ENCODE peak calls at places on chromosomes 3 and 15, in six cellular contexts. V is dorsolateral prefrontal cortex, W is NCI-H1694 treated with DMSO at 0.1 percent for 48 hours, J is H9, E is fibroblast of pulmonary artery, G is GM23248. L is an unnamed sample.

GRCh38 chr15:41583795-41584194 is 24.8 kb downstream of the TYRO3 start:
- DNase-seq in V (no peak), W (no peak), E (no peak), G (no peak), J (no peak), L (no peak)

GRCh38 chr15:74443100-74443909 is 9.5 kb upstream of the SEMA7A start:
- DNase-seq in W (no peak), G (peak), J (no peak), V (no peak), E (peak), L (no peak)

GRCh38 chr3:169391672-169392071 is 271.8 kb downstream of the MECOM start:
- DNase-seq in V (no peak), G (no peak), J (no peak), E (no peak), W (no peak), L (no peak)

GRCh38 chr3:123568034-123568433 is 16.8 kb downstream of the HACD2 start:
- DNase-seq in J (no peak), W (no peak), E (no peak), V (no peak), G (no peak), L (no peak)

GRCh38 chr15:82855286-82856092 is 46.1 kb downstream of the WHAMM start:
- DNase-seq in J (no peak), G (no peak), V (no peak), E (no peak), W (no peak), L (no peak)

GRCh38 chr15:82146990-82147461 is 101.2 kb upstream of the MEX3B start:
- DNase-seq in E (peak), G (peak), W (no peak), V (no peak), J (no peak), L (no peak)

GRCh38 chr15:89515477-89515876 is 19.1 kb upstream of the RHCG start:
- DNase-seq in G (no peak), J (no peak), E (no peak), W (no peak), V (no peak), L (no peak)

GRCh38 chr15:41866263-41866703 is 27.6 kb downstream of the SPTBN5 start:
- DNase-seq in V (no peak), G (no peak), W (no peak), J (no peak), E (no peak), L (no peak)

GRCh38 chr15:75431250-75431649 is 20.2 kb downstream of the SIN3A start:
- DNase-seq in E (peak), G (peak), V (no peak), J (no peak), W (no peak), L (no peak)

GRCh38 chr3:122092460-122093165 is 37.5 kb downstream of the CD86 start:
- DNase-seq in J (peak), G (peak), W (no peak), V (no peak), E (peak), L (no peak)

GRCh38 chr3:142282503-142282902 is 57.1 kb upstream of the GK5 start:
- DNase-seq in E (no peak), G (no peak), J (no peak), V (no peak), W (no peak), L (no peak)

GRCh38 chr15:25372298-25372697 is 66.5 kb downstream of the UBE3A start:
- DNase-seq in J (no peak), G (peak), W (no peak), V (no peak), E (peak), L (no peak)

GRCh38 chr3:71905426-71905825 is 120.5 kb upstream of the PROK2 start:
- DNase-seq in E (no peak), V (no peak), G (no peak), J (no peak), W (no peak), L (no peak)

GRCh38 chr3:63613561-63613960 is 38.9 kb upstream of the SNTN start:
- DNase-seq in E (no peak), V (no peak), J (no peak), G (peak), W (no peak), L (no peak)

GRCh38 chr3:16388850-16389411 is 123.9 kb downstream of the OXNAD1 start:
- DNase-seq in V (no peak), E (peak), W (no peak), J (no peak), G (peak), L (no peak)